ENCODE peak calls at places on chromosomes 3 and 15, in seven cellular contexts. K is fibroblast of lung, Z is ELF-1, B is naive B cell, H is GM23338, S is astrocyte of the spinal cord, I is NCI-H524. U is an unnamed sample.

GRCh38 chr3:102114264-102114979 is 265.1 kb downstream of the NFKBIZ start:
- DNase-seq in K (no peak), Z (no peak), B (no peak), H (no peak), S (no peak), I (no peak), U (no peak)

GRCh38 chr15:87680200-87680599 is 576.3 kb downstream of the NTRK3 start:
- DNase-seq in K (no peak), Z (no peak), B (no peak), H (no peak), S (no peak), I (no peak), U (no peak)

GRCh38 chr3:46705751-46706572 is 4.8 kb downstream of the TMIE start:
- DNase-seq in K (peak; percentile 57), Z (peak; percentile 74), B (no peak), H (no peak), S (peak; percentile 43), I (no peak), U (no peak)

GRCh38 chr3:148082881-148083280 is 614.8 kb upstream of the AGTR1 start:
- DNase-seq in K (no peak), Z (no peak), B (no peak), H (no peak), S (no peak), I (no peak), U (no peak)

GRCh38 chr3:176469694-176470205 is 727.5 kb downstream of the TBL1XR1 start:
- DNase-seq in K (no peak), Z (no peak), B (no peak), H (peak; percentile 25), S (peak; percentile 2), I (no peak), U (no peak)

GRCh38 chr3:133097214-133097613 is 59.0 kb downstream of the TMEM108 start:
- DNase-seq in K (peak; percentile 77), Z (no peak), B (no peak), H (no peak), S (peak; percentile 89), I (no peak), U (peak; percentile 35)

GRCh38 chr3:50389368-50389767 is 30.0 kb upstream of the TMEM115 start:
- DNase-seq in K (no peak), Z (no peak), B (no peak), H (no peak), S (no peak), I (no peak), U (no peak)

GRCh38 chr15:101348643-101349496 is 53.8 kb upstream of the SNRPA1 start:
- DNase-seq in K (no peak), Z (peak; percentile 85), B (no peak), H (no peak), S (no peak), I (no peak), U (no peak)

GRCh38 chr15:63909819-63910437 is 76.2 kb upstream of the HERC1 start:
- DNase-seq in K (peak; percentile 63), Z (no peak), B (no peak), H (no peak), S (peak; percentile 76), I (peak; percentile 77), U (peak; percentile 82)

GRCh38 chr3:51968175-51968681 is 974 bp upstream of the PCBP4 start:
- DNase-seq in K (no peak), Z (peak; percentile 51), B (no peak), H (peak; percentile 94), S (no peak), I (peak; percentile 95), U (peak; percentile 93)

GRCh38 chr3:158991146-158991705 is 189.4 kb downstream of the MFSD1 start:
- DNase-seq in K (no peak), Z (peak; percentile 80), B (no peak), H (peak; percentile 90), S (no peak), I (peak; percentile 92), U (peak; percentile 49)

GRCh38 chr15:96629501-96629900 is 299.0 kb downstream of the NR2F2 start:
- DNase-seq in K (peak; percentile 1), Z (no peak), B (no peak), H (no peak), S (no peak), I (no peak), U (peak; percentile 26)

GRCh38 chr3:31733234-31733667 is 200.5 kb downstream of the STT3B start:
- DNase-seq in K (no peak), Z (no peak), B (no peak), H (no peak), S (no peak), I (no peak), U (no peak)

GRCh38 chr3:106830334-106830733 is 546.9 kb upstream of the CCDC54 start:
- DNase-seq in K (no peak), Z (no peak), B (no peak), H (peak; percentile 80), S (no peak), I (no peak), U (no peak)

GRCh38 chr3:197422506-197422905 is 124.1 kb upstream of the DLG1 start:
- DNase-seq in K (no peak), Z (no peak), B (no peak), H (no peak), S (no peak), I (no peak), U (peak; percentile 71)

GRCh38 chr15:70299931-70300858 is 202.5 kb upstream of the TLE3 start:
- DNase-seq in K (no peak), Z (no peak), B (no peak), H (no peak), S (no peak), I (no peak), U (no peak)

GRCh38 chr3:132722165-132723023 is at the start of gene NPHP3:
- DNase-seq in K (peak; percentile 97), Z (peak; percentile 59), B (peak; percentile 81), H (peak; percentile 95), S (peak; percentile 97), I (peak; percentile 93), U (peak; percentile 98)

GRCh38 chr3:194270627-194271458 is 80.3 kb downstream of the CPN2 start:
- DNase-seq in K (peak; percentile 71), Z (peak; percentile 92), B (no peak), H (no peak), S (peak; percentile 55), I (no peak), U (peak; percentile 61)

GRCh38 chr15:90018216-90018831 is 17.2 kb downstream of the ZNF710 start:
- DNase-seq in K (no peak), Z (no peak), B (no peak), H (no peak), S (no peak), I (no peak), U (no peak)

GRCh38 chr15:72195101-72195511 is 2.5 kb downstream of the GRAMD2A start:
- DNase-seq in K (no peak), Z (peak; percentile 87), B (no peak), H (no peak), S (no peak), I (no peak), U (no peak)

GRCh38 chr15:67130673-67131601 is 65.5 kb downstream of the SMAD3 start:
- DNase-seq in K (no peak), Z (no peak), B (no peak), H (no peak), S (no peak), I (no peak), U (no peak)

GRCh38 chr3:16399473-16399872 is 114.0 kb downstream of the RFTN1 start:
- DNase-seq in K (peak; percentile 87), Z (peak; percentile 86), B (no peak), H (peak; percentile 41), S (peak; percentile 76), I (peak; percentile 94), U (peak; percentile 96)

GRCh38 chr15:89332446-89332845 is 2.2 kb downstream of the POLG start:
- DNase-seq in K (peak; percentile 17), Z (peak; percentile 24), B (no peak), H (peak; percentile 62), S (peak; percentile 24), I (peak; percentile 38), U (peak; percentile 50)

GRCh38 chr3:18649666-18650363 is 224.7 kb upstream of the SATB1 start:
- DNase-seq in K (no peak), Z (no peak), B (no peak), H (no peak), S (no peak), I (no peak), U (no peak)

GRCh38 chr3:150069158-150069536 is 98.5 kb upstream of the PFN2 start:
- DNase-seq in K (no peak), Z (no peak), B (no peak), H (no peak), S (no peak), I (peak; percentile 97), U (no peak)

GRCh38 chr3:151765685-151766084 is 32.0 kb downstream of the AADACL2 start:
- DNase-seq in K (no peak), Z (no peak), B (no peak), H (no peak), S (no peak), I (no peak), U (no peak)

GRCh38 chr15:44296625-44297524 is 8.4 kb downstream of the GOLM2 start:
- DNase-seq in K (peak; percentile 29), Z (no peak), B (no peak), H (peak; percentile 33), S (peak; percentile 69), I (no peak), U (peak; percentile 39)

GRCh38 chr3:10289077-10289476 is 3.7 kb downstream of the GHRL start:
- DNase-seq in K (no peak), Z (no peak), B (no peak), H (no peak), S (no peak), I (no peak), U (no peak)

U was measured in left kidney.